ENCODE peak calls at places on chromosomes 2 and 18, in four cellular contexts. A is HepG2, H is GM12878, B is K562. Q is an unnamed sample.

GRCh38 chr2:38178142-38178541 is 102.2 kb upstream of the CYP1B1 start:
- DNase-seq in A (no peak), H (no peak), B (no peak), Q (no peak)

GRCh38 chr2:198100323-198100722 is 295.9 kb downstream of the PLCL1 start:
- DNase-seq in B (no peak), H (no peak), A (no peak), Q (no peak)

GRCh38 chr18:31687529-31687928 is 3.1 kb upstream of the B4GALT6 start:
- DNase-seq in B (no peak), A (no peak), H (no peak), Q (no peak)

GRCh38 chr2:170456914-170457313 is 258.2 kb upstream of the SP5 start:
- DNase-seq in B (no peak), H (no peak), A (peak), Q (no peak)

GRCh38 chr2:112622528-112622849 is 23.2 kb upstream of the SLC20A1 start:
- DNase-seq in H (no peak), B (no peak), A (no peak), Q (no peak)

GRCh38 chr2:98913916-98914712 is 21.9 kb downstream of the CRACDL start:
- DNase-seq in H (no peak), A (no peak), B (no peak), Q (no peak)

GRCh38 chr2:85713836-85714235 is 19.7 kb downstream of the GNLY start:
- DNase-seq in H (no peak), A (no peak), B (no peak), Q (no peak)

GRCh38 chr2:218892693-218893348 is 12.2 kb downstream of the WNT10A start:
- DNase-seq in B (peak), A (peak), H (peak), Q (peak)

GRCh38 chr2:238653436-238654109 is 194.3 kb upstream of the TWIST2 start:
- DNase-seq in B (no peak), H (no peak), A (no peak), Q (no peak)

GRCh38 chr18:59395226-59396175 is 36.4 kb upstream of the LMAN1 start:
- DNase-seq in A (no peak), H (no peak), B (no peak), Q (no peak)

DNA sequence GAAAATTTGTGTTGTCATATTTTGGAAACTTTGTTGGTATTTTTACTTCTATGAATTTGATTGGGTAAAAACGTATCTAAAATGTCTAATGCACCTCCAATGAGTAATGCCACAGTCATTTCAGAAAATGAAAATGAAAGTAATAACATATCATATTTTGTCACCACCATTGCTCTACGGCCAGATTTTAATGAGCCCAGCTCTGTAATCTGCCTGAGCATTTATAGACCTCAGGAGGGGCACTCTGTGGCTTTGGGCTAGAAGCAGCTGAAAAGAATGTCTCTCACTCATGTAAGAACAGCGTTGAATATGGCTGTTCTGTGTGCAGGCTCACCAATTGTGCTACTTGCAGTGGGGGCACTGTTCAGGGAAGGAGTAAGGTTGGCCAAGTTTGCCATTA is 32.7 kb upstream of the ABCA12 start:
- DNase-seq in B (no peak), H (peak), A (no peak), Q (no peak)
- TF ChIP-seq CBFB in B (no peak), H (no peak), A (no peak), Q (no peak)

GRCh38 chr18:74679006-74679678 is 81.5 kb downstream of the ZNF407 start:
- DNase-seq in H (peak), B (no peak), A (no peak), Q (no peak)
- TF ChIP-seq CBFB in H (no peak), B (no peak), A (no peak), Q (no peak)

GRCh38 chr2:176686328-176686727 is 417.1 kb downstream of the MTX2 start:
- DNase-seq in B (no peak), A (no peak), H (no peak), Q (no peak)

GRCh38 chr2:176689711-176690110 is 420.5 kb downstream of the MTX2 start:
- DNase-seq in A (no peak), H (no peak), B (no peak), Q (no peak)

GRCh38 chr2:176687944-176688343 is 418.7 kb downstream of the MTX2 start:
- DNase-seq in A (no peak), B (no peak), H (no peak), Q (no peak)

GRCh38 chr2:176685908-176686307 is 416.7 kb downstream of the MTX2 start:
- DNase-seq in B (no peak), H (no peak), A (no peak), Q (no peak)

DNA sequence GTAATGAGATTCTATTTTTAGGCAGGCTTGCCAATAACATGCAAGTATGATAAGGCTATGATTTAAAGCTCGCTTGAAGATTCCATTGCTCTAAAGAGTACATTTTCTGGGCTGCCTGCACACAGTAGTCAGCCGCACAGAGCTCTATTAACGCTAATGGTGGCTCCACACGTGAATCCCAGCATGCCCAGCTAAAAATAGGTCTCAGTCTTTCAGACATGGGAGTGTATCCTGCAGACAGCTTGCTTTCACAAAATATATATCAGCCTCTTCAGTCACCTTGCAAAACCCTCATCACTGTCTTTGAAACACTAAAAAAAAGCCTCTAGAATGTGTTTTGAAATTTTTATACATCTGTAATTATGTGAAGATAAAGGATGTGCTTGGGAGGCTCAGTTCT is 418.1 kb downstream of the MTX2 start:
- DNase-seq in A (no peak), B (no peak), H (no peak), Q (no peak)
- TF ChIP-seq CBFB in A (no peak), B (no peak), H (no peak), Q (no peak)

DNA sequence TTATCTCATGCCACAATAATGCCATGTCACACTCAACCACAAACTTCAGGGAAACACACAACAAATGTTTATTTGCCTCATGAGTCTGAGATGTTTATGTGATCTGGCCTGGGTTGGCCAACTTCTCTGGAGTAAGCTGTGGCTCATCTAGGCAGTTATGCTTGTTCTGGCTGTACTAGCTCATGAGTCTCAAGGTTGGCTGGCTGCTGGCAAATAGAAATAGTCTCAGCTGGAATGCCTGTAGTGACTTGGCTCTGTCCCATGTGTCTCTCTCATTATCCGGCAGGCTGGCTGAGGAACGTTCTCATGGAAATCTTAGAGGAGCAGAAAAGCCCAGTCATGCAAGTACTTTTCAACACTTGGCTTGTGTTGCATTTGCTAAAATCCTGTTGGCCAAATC is 234.9 kb upstream of the CDH2 start:
- DNase-seq in B (no peak), H (no peak), A (no peak), Q (no peak)
- TF ChIP-seq CBFB in B (no peak), H (no peak), A (no peak), Q (no peak)

GRCh38 chr2:120949027-120949956 is 213.6 kb downstream of the GLI2 start:
- DNase-seq in A (peak), B (peak), H (no peak), Q (no peak)
- TF ChIP-seq CBFB in A (no peak), B (no peak), H (no peak), Q (no peak)

GRCh38 chr2:132701810-132702209 is 31.8 kb upstream of the LYPD1 start:
- DNase-seq in B (no peak), A (no peak), H (no peak), Q (no peak)
- TF ChIP-seq CBFB in B (no peak), A (no peak), H (no peak), Q (no peak)

GRCh38 chr2:106070181-106070580 is 123.9 kb downstream of the UXS1 start:
- DNase-seq in H (no peak), B (no peak), A (no peak), Q (no peak)

GRCh38 chr2:106062627-106063026 is 131.5 kb downstream of the UXS1 start:
- DNase-seq in B (no peak), H (no peak), A (no peak), Q (no peak)

GRCh38 chr2:106065268-106065982 is 128.7 kb downstream of the UXS1 start:
- DNase-seq in B (no peak), A (no peak), H (no peak), Q (peak)

GRCh38 chr2:106068415-106068814 is 125.7 kb downstream of the UXS1 start:
- DNase-seq in A (no peak), H (no peak), B (no peak), Q (no peak)

DNA sequence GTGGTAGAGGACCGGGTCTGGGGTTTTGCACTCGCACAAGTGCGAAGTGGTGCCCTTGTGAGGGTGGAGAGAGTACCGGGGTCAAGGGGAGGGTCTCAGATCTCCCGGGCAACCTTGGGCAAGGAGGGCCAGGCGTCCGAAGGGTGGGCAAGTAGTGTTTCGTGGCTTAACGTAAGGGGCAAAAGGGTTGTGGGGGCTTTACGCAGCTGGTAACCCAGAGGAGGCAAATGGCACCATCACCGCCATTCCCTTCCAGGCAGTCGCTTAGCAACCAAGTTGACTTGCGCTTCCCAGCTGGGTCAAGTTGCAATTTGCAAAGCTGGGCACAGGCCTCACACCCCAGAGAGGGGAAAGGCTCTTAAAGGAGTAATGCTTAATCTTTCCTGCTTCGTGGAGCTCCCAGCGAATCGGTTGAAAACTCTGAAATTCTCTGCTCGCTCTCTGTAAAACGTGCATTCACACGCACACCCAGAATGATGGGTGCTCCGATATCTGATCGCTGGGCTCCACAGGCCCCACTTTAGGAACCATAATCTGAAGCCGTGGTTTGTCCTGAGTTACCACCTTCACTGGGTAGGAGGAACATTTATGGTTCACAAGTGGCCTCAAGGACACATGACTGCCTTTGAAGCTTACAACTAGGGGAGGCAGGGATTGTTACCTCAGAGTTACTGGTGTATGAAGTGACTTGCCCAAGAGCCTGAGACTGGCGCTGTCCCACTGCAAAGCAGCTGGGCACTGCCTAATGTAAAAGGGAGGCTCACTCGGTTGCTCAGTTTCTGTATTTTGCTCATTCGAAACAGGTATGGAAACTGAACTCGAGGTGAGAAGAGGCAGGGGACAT is 127.9 kb downstream of the UXS1 start:
- DNase-seq in H (no peak), B (no peak), A (no peak), Q (peak)
- TF ChIP-seq CBFB in H (no peak), B (no peak), A (no peak), Q (no peak)